ENCODE peak calls at places on chromosomes 13 and 19, in ten cellular contexts. U, W, N, Z, C, Q, X, A, E and I are unnamed samples.

GRCh38 chr13:78657699-78658629 is 991 bp downstream of the OBI1 start:
- DNase-seq in U (no peak), W (no peak), N (no peak), Z (no peak), C (no peak), Q (peak), X (no peak), A (no peak), E (no peak), I (no peak)

GRCh38 chr13:84433024-84433423 is 550.8 kb upstream of the SLITRK1 start:
- DNase-seq in U (no peak), W (no peak), N (no peak), Z (no peak), C (peak), Q (peak), X (peak), A (no peak), E (no peak), I (no peak)

GRCh38 chr19:10111405-10111811 is at the start of gene P2RY11:
- DNase-seq in U (peak), W (peak), N (no peak), Z (no peak), C (no peak), Q (no peak), X (no peak), A (no peak), E (no peak), I (no peak)

GRCh38 chr13:79126706-79127105 is 279.3 kb downstream of the RBM26 start:
- DNase-seq in U (no peak), W (no peak), N (no peak), Z (no peak), C (no peak), Q (no peak), X (no peak), A (no peak), E (no peak), I (no peak)

GRCh38 chr13:73625562-73626339 is 508.5 kb downstream of the KLF12 start:
- DNase-seq in U (no peak), W (no peak), N (no peak), Z (no peak), C (no peak), Q (no peak), X (no peak), A (no peak), E (no peak), I (no peak)

GRCh38 chr13:111304041-111304544 is 16.3 kb upstream of the TEX29 start:
- DNase-seq in U (no peak), W (peak), N (no peak), Z (no peak), C (no peak), Q (no peak), X (no peak), A (no peak), E (no peak), I (no peak)

GRCh38 chr19:46881092-46881491 is 20.3 kb downstream of the ARHGAP35 start:
- DNase-seq in U (no peak), W (no peak), N (no peak), Z (no peak), C (no peak), Q (no peak), X (no peak), A (no peak), E (no peak), I (no peak)

GRCh38 chr19:4288091-4288777 is 9.2 kb downstream of the SHD start:
- DNase-seq in U (no peak), W (no peak), N (no peak), Z (no peak), C (no peak), Q (no peak), X (no peak), A (no peak), E (peak), I (no peak)

GRCh38 chr13:84648069-84648640 is 765.9 kb upstream of the SLITRK1 start:
- DNase-seq in U (no peak), W (no peak), N (no peak), Z (no peak), C (no peak), Q (peak), X (no peak), A (no peak), E (no peak), I (no peak)

GRCh38 chr19:32522967-32523366 is 58.0 kb upstream of the PDCD5 start:
- DNase-seq in U (no peak), W (no peak), N (no peak), Z (no peak), C (no peak), Q (no peak), X (no peak), A (no peak), E (no peak), I (no peak)

GRCh38 chr19:54432144-54432738 is 16.8 kb upstream of the LENG8 start:
- DNase-seq in U (no peak), W (no peak), N (no peak), Z (no peak), C (no peak), Q (no peak), X (no peak), A (no peak), E (peak), I (no peak)

GRCh38 chr13:60755380-60756163 is 358.6 kb downstream of the TDRD3 start:
- DNase-seq in U (no peak), W (no peak), N (no peak), Z (no peak), C (no peak), Q (no peak), X (no peak), A (no peak), E (no peak), I (no peak)

GRCh38 chr13:108525867-108526266 is 103.5 kb upstream of the MYO16 start:
- DNase-seq in U (no peak), W (no peak), N (no peak), Z (no peak), C (no peak), Q (no peak), X (no peak), A (no peak), E (no peak), I (no peak)

GRCh38 chr13:25232937-25233515 is 54.3 kb downstream of the MTMR6 start:
- DNase-seq in U (no peak), W (no peak), N (no peak), Z (no peak), C (no peak), Q (peak), X (no peak), A (no peak), E (peak), I (no peak)

GRCh38 chr19:49056101-49056901 is 1.2 kb downstream of the CGB7 start:
- DNase-seq in U (peak), W (peak), N (peak), Z (no peak), C (no peak), Q (peak), X (no peak), A (peak), E (peak), I (no peak)

GRCh38 chr13:72970301-72970880 is 88.4 kb upstream of the KLF5 start:
- DNase-seq in U (no peak), W (no peak), N (no peak), Z (no peak), C (no peak), Q (no peak), X (no peak), A (no peak), E (no peak), I (no peak)

GRCh38 chr13:87331178-87331577 is 340.0 kb upstream of the SLITRK5 start:
- DNase-seq in U (no peak), W (no peak), N (no peak), Z (no peak), C (no peak), Q (peak), X (no peak), A (no peak), E (no peak), I (peak)

GRCh38 chr13:44271031-44271433 is 102.6 kb upstream of the SERP2 start:
- DNase-seq in U (no peak), W (no peak), N (no peak), Z (no peak), C (peak), Q (peak), X (no peak), A (peak), E (no peak), I (no peak)

GRCh38 chr13:107301724-107302374 is 733.9 kb upstream of the ARGLU1 start:
- DNase-seq in U (no peak), W (no peak), N (no peak), Z (no peak), C (no peak), Q (peak), X (no peak), A (no peak), E (no peak), I (no peak)

GRCh38 chr19:7304200-7304599 is 10.0 kb upstream of the INSR start:
- DNase-seq in U (no peak), W (no peak), N (no peak), Z (no peak), C (no peak), Q (no peak), X (no peak), A (no peak), E (no peak), I (no peak)

GRCh38 chr19:51660975-51661600 is 14.5 kb upstream of the SIGLEC14 start:
- DNase-seq in U (no peak), W (no peak), N (peak), Z (no peak), C (peak), Q (peak), X (no peak), A (peak), E (peak), I (peak)

GRCh38 chr13:22278336-22278929 is 607.6 kb downstream of the FGF9 start:
- DNase-seq in U (no peak), W (peak), N (peak), Z (no peak), C (no peak), Q (peak), X (no peak), A (peak), E (peak), I (no peak)

DNA sequence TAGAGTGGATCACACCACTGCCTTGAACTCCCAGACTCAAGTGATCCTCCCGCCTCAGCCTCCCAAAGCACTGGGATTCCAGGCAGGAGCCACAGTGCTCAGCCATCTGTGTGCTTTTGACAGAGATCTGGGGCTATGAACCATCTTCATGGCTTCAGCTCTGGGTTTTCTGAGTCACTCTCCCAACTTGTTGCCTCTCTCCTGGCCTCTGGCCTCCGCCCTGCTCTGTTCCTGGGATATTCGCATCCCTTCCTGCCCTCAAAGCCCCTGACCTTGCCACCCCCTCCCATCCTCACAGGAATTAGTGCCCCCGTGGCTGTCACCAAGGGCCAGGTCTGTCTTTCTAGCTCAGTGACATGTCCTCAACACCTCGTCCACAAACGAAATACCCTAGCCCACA is 5.7 kb upstream of the GMIP start:
- DNase-seq in U (peak), W (no peak), N (no peak), Z (no peak), C (no peak), Q (no peak), X (no peak), A (peak), E (no peak), I (no peak)
- H3K4me3 ChIP-seq in U (no peak), W (no peak), N (no peak), Z (no peak), C (no peak), Q (no peak), X (no peak), A (no peak), E (no peak), I (no peak)

GRCh38 chr19:16372065-16372915 is 47.7 kb downstream of the KLF2 start:
- DNase-seq in U (peak), W (no peak), N (no peak), Z (no peak), C (no peak), Q (no peak), X (no peak), A (no peak), E (no peak), I (no peak)

GRCh38 chr19:16369664-16370576 is 45.3 kb downstream of the KLF2 start:
- DNase-seq in U (peak), W (no peak), N (no peak), Z (no peak), C (no peak), Q (no peak), X (no peak), A (no peak), E (no peak), I (no peak)

GRCh38 chr19:16369306-16369663 is 44.7 kb downstream of the KLF2 start:
- DNase-seq in U (no peak), W (no peak), N (no peak), Z (no peak), C (no peak), Q (no peak), X (no peak), A (no peak), E (no peak), I (no peak)

GRCh38 chr19:16371540-16371986 is 46.9 kb downstream of the KLF2 start:
- DNase-seq in U (peak), W (peak), N (no peak), Z (peak), C (no peak), Q (no peak), X (no peak), A (no peak), E (no peak), I (no peak)

GRCh38 chr19:16370671-16371391 is 46.2 kb downstream of the KLF2 start:
- DNase-seq in U (peak), W (no peak), N (no peak), Z (no peak), C (no peak), Q (no peak), X (no peak), A (no peak), E (no peak), I (no peak)
- H3K4me3 ChIP-seq in U (no peak), W (no peak), N (no peak), Z (no peak), C (no peak), Q (no peak), X (no peak), A (no peak), E (no peak), I (no peak)

GRCh38 chr19:45153339-45154063 is 7.3 kb downstream of the NKPD1 start:
- DNase-seq in U (no peak), W (no peak), N (peak), Z (no peak), C (no peak), Q (peak), X (no peak), A (no peak), E (no peak), I (no peak)

GRCh38 chr19:45151821-45152503 is 8.8 kb downstream of the NKPD1 start:
- DNase-seq in U (no peak), W (no peak), N (no peak), Z (no peak), C (no peak), Q (no peak), X (no peak), A (no peak), E (no peak), I (no peak)

GRCh38 chr19:45156231-45156630 is 4.6 kb downstream of the NKPD1 start:
- DNase-seq in U (no peak), W (no peak), N (no peak), Z (no peak), C (no peak), Q (no peak), X (no peak), A (no peak), E (no peak), I (no peak)

GRCh38 chr19:45152504-45153338 is 8.1 kb downstream of the NKPD1 start:
- DNase-seq in U (no peak), W (peak), N (peak), Z (no peak), C (peak), Q (peak), X (no peak), A (no peak), E (no peak), I (no peak)

DNA sequence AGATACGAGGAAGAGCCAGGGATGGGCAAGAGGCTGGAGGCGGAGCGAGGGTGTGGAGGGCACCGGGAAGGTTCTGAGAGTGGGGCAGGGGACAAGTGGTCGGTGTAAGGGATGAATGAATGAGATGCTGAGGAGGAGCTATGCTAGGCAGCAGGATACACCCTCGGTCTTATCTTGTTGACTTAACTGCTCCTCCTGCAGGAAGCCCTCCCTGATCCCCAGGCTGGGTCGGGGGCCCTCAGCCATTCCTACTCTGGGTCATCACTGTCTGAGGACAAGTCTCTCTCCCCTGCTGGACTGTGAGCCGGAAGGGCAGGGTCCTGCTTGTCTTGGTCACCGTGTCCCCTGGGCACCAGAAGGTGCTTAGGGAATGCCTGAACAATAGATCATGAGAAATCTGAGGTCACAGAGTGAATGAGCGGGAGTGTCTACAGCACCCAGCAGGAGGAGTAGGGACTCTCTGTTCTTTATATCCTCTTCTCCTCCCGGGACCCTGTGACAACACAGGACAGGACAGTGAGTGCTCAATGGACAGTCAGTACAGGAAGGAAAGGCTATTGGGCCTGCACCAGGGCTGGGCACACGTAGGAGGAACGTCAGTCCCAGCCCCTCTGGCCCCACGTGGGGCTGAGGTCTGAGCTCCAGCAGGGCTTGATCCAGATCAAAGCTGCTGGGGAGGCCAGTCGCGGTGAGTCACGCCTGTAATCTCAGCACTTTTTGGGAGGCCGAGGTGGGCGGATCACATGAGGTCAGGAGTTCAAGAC is 6.5 kb downstream of the NKPD1 start:
- DNase-seq in U (no peak), W (no peak), N (no peak), Z (no peak), C (peak), Q (peak), X (no peak), A (no peak), E (peak), I (peak)
- H3K4me3 ChIP-seq in U (no peak), W (no peak), N (peak), Z (no peak), C (no peak), Q (peak), X (no peak), A (peak), E (peak), I (peak)

DNA sequence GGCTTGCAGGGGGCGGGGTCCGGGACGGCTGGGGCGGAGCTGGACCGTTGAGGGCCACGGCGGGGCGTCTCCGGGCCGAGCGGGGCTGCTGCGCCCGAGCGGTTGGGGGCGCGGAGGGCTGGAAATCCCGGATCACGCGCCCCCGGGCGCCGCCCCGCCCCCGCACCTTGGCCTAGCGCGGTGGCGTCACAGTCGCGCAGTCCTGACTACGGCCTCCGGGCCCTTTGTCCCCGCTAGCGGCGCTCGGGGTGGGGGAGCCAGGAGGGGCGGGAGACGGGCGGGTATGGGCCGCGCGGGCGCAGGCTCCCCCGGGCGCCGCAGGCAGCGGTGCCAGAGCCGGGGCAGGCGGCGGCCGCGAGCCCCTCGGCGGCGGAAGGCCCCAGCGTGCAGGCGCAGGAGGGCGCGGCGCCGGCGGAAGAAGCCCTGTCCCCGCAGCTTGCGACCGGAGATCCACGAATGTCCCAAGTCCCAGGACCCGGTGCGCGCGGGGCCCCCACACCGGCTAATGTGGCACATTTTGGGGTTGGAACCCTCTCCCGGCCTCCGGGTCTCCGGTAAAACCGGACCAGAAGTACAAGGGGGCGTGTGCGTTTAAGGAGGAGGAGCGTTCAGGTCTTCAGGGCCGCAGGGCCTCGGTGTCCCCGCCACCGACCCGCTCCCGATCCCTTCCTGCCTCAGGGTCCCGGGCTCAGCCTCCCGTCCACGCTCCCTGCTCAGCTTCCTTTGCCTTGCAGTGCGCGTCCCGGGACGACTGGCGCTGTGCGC is 840 bp downstream of the GPX4 start:
- DNase-seq in U (peak), W (peak), N (peak), Z (no peak), C (peak), Q (peak), X (no peak), A (peak), E (no peak), I (no peak)
- H3K4me3 ChIP-seq in U (peak), W (peak), N (peak), Z (peak), C (peak), Q (peak), X (peak), A (peak), E (peak), I (peak)

GRCh38 chr13:76993473-76993872 is 1.6 kb downstream of the CLN5 start:
- DNase-seq in U (no peak), W (no peak), N (no peak), Z (no peak), C (no peak), Q (no peak), X (no peak), A (no peak), E (no peak), I (no peak)
- H3K4me3 ChIP-seq in U (peak), W (peak), N (peak), Z (no peak), C (no peak), Q (no peak), X (no peak), A (peak), E (no peak), I (no peak)

GRCh38 chr19:3055741-3056453 is 6.4 kb downstream of the TLE5 start:
- DNase-seq in U (peak), W (no peak), N (peak), Z (no peak), C (no peak), Q (no peak), X (no peak), A (peak), E (peak), I (no peak)
- H3K4me3 ChIP-seq in U (no peak), W (no peak), N (peak), Z (no peak), C (no peak), Q (no peak), X (no peak), A (no peak), E (peak), I (no peak)

DNA sequence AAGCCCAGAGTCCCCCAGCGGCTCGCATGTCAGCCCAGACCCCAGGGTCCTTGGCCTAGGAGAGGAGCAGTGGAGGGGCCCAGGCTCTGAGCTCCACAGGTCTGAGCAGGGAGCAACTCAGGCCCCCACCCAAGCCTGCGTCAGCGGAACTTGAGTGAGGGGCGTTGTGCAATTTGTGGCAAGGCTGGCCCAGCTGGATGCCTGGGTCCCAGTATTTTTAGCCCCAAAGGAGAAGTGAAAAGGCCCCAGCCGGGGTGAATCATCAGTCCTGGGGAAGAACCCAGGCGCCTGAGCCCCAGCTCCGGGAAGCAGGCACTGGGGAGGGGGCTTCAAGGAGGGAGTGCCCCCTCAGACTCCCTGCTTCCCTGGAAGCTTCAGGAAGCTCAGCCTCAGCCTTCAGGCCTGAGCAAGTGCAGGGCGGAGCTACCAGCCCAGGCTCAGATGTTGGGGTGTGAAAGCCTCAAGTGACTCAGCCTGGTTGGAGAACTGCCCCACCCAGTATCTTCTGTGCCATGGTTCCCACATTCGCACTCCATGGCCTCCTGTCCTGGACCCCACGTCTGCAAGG is 7.2 kb downstream of the MED29 start:
- DNase-seq in U (peak), W (peak), N (no peak), Z (no peak), C (peak), Q (peak), X (peak), A (peak), E (peak), I (no peak)
- H3K4me3 ChIP-seq in U (peak), W (peak), N (no peak), Z (no peak), C (no peak), Q (no peak), X (no peak), A (no peak), E (peak), I (no peak)